ENCODE peak calls at places on chromosomes 7 and 10, in five cellular contexts. P is left colon; O is activated naive CD8-positive, alpha-beta T cell treated with anti-CD3 and anti-CD28 coated beads, Interleukin-2, amount 10 ng/mL, durations not matched to agents 7 days and 5 days; F is HFF-Myc; T is activated naive CD4-positive, alpha-beta T cell treated with Interleukin-2 at 50 U/mL for 16 hours. D is an unnamed sample.

GRCh38 chr10:124560377-124560776 is 98.8 kb downstream of the LHPP start:
- DNase-seq in P (no peak), O (no peak), F (peak; percentile 5), T (no peak), D (no peak)

GRCh38 chr10:122162566-122163181 is 108.4 kb upstream of the BTBD16 start:
- DNase-seq in P (peak; percentile 44), O (no peak), F (no peak), T (no peak), D (no peak)

GRCh38 chr10:118571123-118571522 is 24.3 kb downstream of the PRLHR start:
- DNase-seq in P (no peak), O (no peak), F (no peak), T (no peak), D (no peak)

GRCh38 chr7:150891740-150892139 is 39.4 kb downstream of the AOC1 start:
- DNase-seq in P (no peak), O (no peak), F (no peak), T (no peak), D (peak; percentile 51)

GRCh38 chr10:18196806-18197550 is 56.8 kb downstream of the CACNB2 start:
- DNase-seq in P (no peak), O (no peak), F (no peak), T (no peak), D (no peak)

GRCh38 chr10:44386546-44387052 is 1.7 kb upstream of the CXCL12 start:
- DNase-seq in P (peak; percentile 64), O (peak; percentile 66), F (no peak), T (peak; percentile 13), D (peak; percentile 66)

GRCh38 chr10:10126231-10126630 is 891.4 kb upstream of the CELF2 start:
- DNase-seq in P (no peak), O (no peak), F (no peak), T (no peak), D (no peak)

GRCh38 chr10:125066704-125067447 is 93.5 kb downstream of the CTBP2 start:
- DNase-seq in P (no peak), O (no peak), F (no peak), T (no peak), D (no peak)

GRCh38 chr7:40972426-40972825 is 730.5 kb downstream of the INHBA start:
- DNase-seq in P (no peak), O (no peak), F (no peak), T (no peak), D (no peak)

GRCh38 chr10:124727389-124727960 is 16.7 kb downstream of the FAM53B start:
- DNase-seq in P (peak; percentile 32), O (no peak), F (no peak), T (no peak), D (no peak)

GRCh38 chr10:100969175-100970075 is at the start of gene SEMA4G:
- DNase-seq in P (peak; percentile 76), O (peak; percentile 66), F (no peak), T (peak; percentile 41), D (peak; percentile 75)

GRCh38 chr10:133236411-133237240 is 1.0 kb upstream of the VENTX start:
- DNase-seq in P (no peak), O (no peak), F (no peak), T (no peak), D (no peak)

GRCh38 chr10:22713853-22714523 is 390 bp downstream of the PIP4K2A start:
- DNase-seq in P (peak; percentile 53), O (no peak), F (no peak), T (peak; percentile 45), D (peak; percentile 51)

GRCh38 chr10:34178756-34179155 is 636.3 kb downstream of the PARD3 start:
- DNase-seq in P (no peak), O (no peak), F (no peak), T (no peak), D (no peak)

GRCh38 chr10:29026802-29027201 is 262.1 kb upstream of the LYZL1 start:
- DNase-seq in P (no peak), O (no peak), F (no peak), T (no peak), D (no peak)

GRCh38 chr10:95864906-95865813 is 42.6 kb upstream of the CC2D2B start:
- DNase-seq in P (peak; percentile 9), O (no peak), F (peak; percentile 48), T (peak; percentile 20), D (peak; percentile 85)

GRCh38 chr10:71241114-71241898 is 28.9 kb downstream of the UNC5B start:
- DNase-seq in P (no peak), O (no peak), F (peak; percentile 64), T (no peak), D (no peak)

GRCh38 chr7:72028267-72028666 is 383.9 kb downstream of the CALN1 start:
- DNase-seq in P (no peak), O (no peak), F (no peak), T (no peak), D (no peak)